ENCODE peak calls at places on chromosomes 11 and 22, in ten cellular contexts. M is BE2C, I is endodermal cell, F is substantia nigra, U is HFFc6, W is endothelial cell, B is SK-N-DZ, A is kidney epithelial cell, D is NCI-H69, Q is colonic mucosa. O is an unnamed sample.
A peak's percentile ranks its signal among the peaks of the same experiment; 100 is the strongest.

GRCh38 chr11:75463106-75463774 is 30.2 kb upstream of the KLHL35 start:
- DNase-seq in W (peak; percentile 50), A (no peak), U (no peak), Q (no peak), F (no peak), I (no peak), M (no peak), D (no peak), B (no peak), O (no peak)

GRCh38 chr11:45859661-45860140 is 12.4 kb downstream of the CRY2 start:
- DNase-seq in D (peak; percentile 98), I (peak; percentile 82), A (no peak), M (peak; percentile 86), U (peak; percentile 98), Q (peak; percentile 92), B (no peak), F (peak; percentile 86), W (no peak), O (peak; percentile 46)

GRCh38 chr22:46071451-46072029 is 78.8 kb upstream of the PPARA start:
- DNase-seq in W (no peak), B (no peak), M (peak; percentile 96), A (peak; percentile 59), U (peak; percentile 91), D (peak; percentile 99), Q (peak; percentile 94), F (peak; percentile 94), I (peak; percentile 74), O (no peak)

GRCh38 chr11:3616721-3617460 is 24.9 kb downstream of the ART5 start:
- DNase-seq in F (no peak), I (peak; percentile 47), U (no peak), W (no peak), M (no peak), D (no peak), Q (no peak), B (no peak), A (no peak), O (no peak)

GRCh38 chr11:86818466-86819282 is 18.3 kb downstream of the PRSS23 start:
- DNase-seq in A (no peak), F (no peak), D (peak; percentile 84), Q (no peak), B (peak; percentile 70), M (no peak), W (no peak), U (peak; percentile 71), I (no peak), O (no peak)

GRCh38 chr11:90134420-90135003 is at the start of gene NAALAD2:
- DNase-seq in D (peak; percentile 81), Q (peak; percentile 22), M (peak; percentile 90), B (peak; percentile 97), U (no peak), I (peak; percentile 86), W (peak; percentile 55), A (no peak), F (peak; percentile 62), O (no peak)

GRCh38 chr11:124199702-124200101 is 16.6 kb downstream of the OR10D3 start:
- DNase-seq in I (no peak), U (no peak), D (no peak), M (no peak), F (no peak), B (no peak), Q (no peak), A (no peak), W (no peak), O (no peak)

GRCh38 chr22:42717197-42717967 is 3.3 kb downstream of the A4GALT start:
- DNase-seq in Q (no peak), B (peak; percentile 24), A (no peak), U (no peak), I (peak; percentile 90), F (no peak), M (no peak), D (peak; percentile 78), W (no peak), O (peak; percentile 45)

GRCh38 chr11:72773291-72773690 is 20.6 kb downstream of the STARD10 start:
- DNase-seq in B (peak; percentile 92), W (no peak), F (peak; percentile 64), M (peak; percentile 92), U (peak; percentile 86), A (peak; percentile 67), D (peak; percentile 27), Q (no peak), I (no peak), O (no peak)

GRCh38 chr11:34508514-34508913 is 5.1 kb downstream of the ELF5 start:
- DNase-seq in B (no peak), U (no peak), A (no peak), I (no peak), F (no peak), W (no peak), D (peak; percentile 27), Q (no peak), M (no peak), O (no peak)